ENCODE peak calls at places on chromosomes 16 and 17, in seven cellular contexts. X is neuronal stem cell, J is mesendoderm, U is H9, Q is H1, B is mesenchymal stem cell, K is trophoblast cell. D is an unnamed sample.
A peak's percentile ranks its signal among the peaks of the same experiment; 100 is the strongest.

GRCh38 chr16:29148867-29149272 is 164.0 kb downstream of the LAT start:
- DNase-seq in K (no peak), X (no peak), B (no peak), Q (no peak), J (no peak), U (no peak), D (no peak)

GRCh38 chr17:28327031-28327607 is 8.1 kb downstream of the TMEM97 start:
- DNase-seq in B (no peak), K (peak; percentile 62), J (no peak), U (peak; percentile 18), X (no peak), Q (no peak), D (peak; percentile 52)

GRCh38 chr17:35390663-35391062 is 17.2 kb upstream of the SLFN11 start:
- DNase-seq in J (no peak), Q (no peak), X (no peak), U (no peak), B (no peak), K (no peak), D (no peak)

GRCh38 chr17:62105861-62106260 is 40.8 kb upstream of the MED13 start:
- DNase-seq in K (no peak), B (no peak), J (no peak), X (no peak), Q (no peak), U (no peak), D (no peak)

GRCh38 chr17:1957037-1957436 is 68.1 kb downstream of the RTN4RL1 start:
- DNase-seq in J (no peak), U (no peak), K (no peak), Q (no peak), B (peak; percentile 38), X (no peak), D (peak; percentile 39)

GRCh38 chr16:85390511-85391174 is 222.5 kb upstream of the GSE1 start:
- DNase-seq in B (peak; percentile 95), Q (peak; percentile 42), X (no peak), J (no peak), K (peak; percentile 97), U (no peak), D (peak; percentile 95)

GRCh38 chr17:29176500-29177351 is 3.5 kb downstream of the MYO18A start:
- DNase-seq in B (peak; percentile 64), Q (peak; percentile 71), J (peak; percentile 77), U (peak; percentile 88), K (peak; percentile 89), X (peak; percentile 41), D (peak; percentile 43)

GRCh38 chr16:89013692-89014455 is 36.9 kb upstream of the CBFA2T3 start:
- DNase-seq in X (no peak), U (no peak), B (no peak), J (no peak), K (no peak), Q (no peak), D (no peak)

GRCh38 chr16:89317101-89317671 is 99.7 kb downstream of the ZNF778 start:
- DNase-seq in B (no peak), X (no peak), Q (no peak), J (no peak), K (no peak), U (no peak), D (no peak)

GRCh38 chr17:43940630-43941029 is 1.6 kb downstream of the PPY start:
- DNase-seq in K (peak; percentile 52), B (peak; percentile 60), Q (peak; percentile 83), J (peak; percentile 79), U (peak; percentile 86), X (peak; percentile 39), D (peak; percentile 35)

GRCh38 chr16:78705694-78706093 is 606.2 kb downstream of the WWOX start:
- DNase-seq in U (no peak), X (no peak), K (peak; percentile 70), Q (no peak), B (peak; percentile 48), J (peak; percentile 60), D (peak; percentile 2)

GRCh38 chr17:40374965-40375498 is 10.5 kb upstream of the GJD3 start:
- DNase-seq in J (no peak), U (no peak), B (no peak), X (no peak), K (no peak), Q (no peak), D (no peak)

GRCh38 chr17:32264823-32265191 is 825 bp upstream of the RHBDL3 start:
- DNase-seq in K (no peak), X (no peak), U (no peak), Q (peak; percentile 60), B (no peak), J (no peak), D (no peak)

GRCh38 chr17:45310380-45311324 is 6.2 kb downstream of the MAP3K14 start:
- DNase-seq in Q (no peak), J (no peak), B (no peak), K (no peak), U (no peak), X (no peak), D (no peak)

GRCh38 chr17:67528751-67529436 is 151.8 kb downstream of the PITPNC1 start:
- DNase-seq in X (peak; percentile 40), Q (peak; percentile 67), U (peak; percentile 88), K (peak; percentile 77), J (peak; percentile 86), B (peak; percentile 98), D (peak; percentile 93)

GRCh38 chr17:34393401-34393800 is 30.4 kb upstream of the CCL1 start:
- DNase-seq in X (no peak), J (no peak), K (no peak), B (no peak), Q (no peak), U (peak; percentile 14), D (no peak)

GRCh38 chr16:85496145-85496544 is 117.0 kb upstream of the GSE1 start:
- DNase-seq in Q (no peak), X (no peak), J (no peak), K (no peak), U (no peak), B (no peak), D (no peak)

GRCh38 chr16:57540906-57541753 is 1.3 kb upstream of the ADGRG5 start:
- DNase-seq in J (no peak), Q (peak; percentile 39), U (peak; percentile 18), K (no peak), X (no peak), B (no peak), D (no peak)

GRCh38 chr16:56995136-56995805 is 5.9 kb downstream of the NLRC5 start:
- DNase-seq in B (no peak), X (no peak), U (no peak), J (no peak), Q (no peak), K (no peak), D (no peak)

GRCh38 chr16:70402916-70403659 is 35.8 kb downstream of the ST3GAL2 start:
- DNase-seq in X (no peak), U (no peak), B (peak; percentile 43), J (no peak), Q (no peak), K (peak; percentile 40), D (peak; percentile 63)

GRCh38 chr17:28189667-28190066 is 129.3 kb upstream of the TMEM97 start:
- DNase-seq in J (no peak), X (no peak), B (no peak), U (no peak), Q (no peak), K (no peak), D (no peak)

GRCh38 chr16:86044881-86045600 is 146.1 kb downstream of the IRF8 start:
- DNase-seq in X (no peak), B (no peak), Q (no peak), U (no peak), K (no peak), J (no peak), D (no peak)

GRCh38 chr17:35536664-35537160 is 766 bp downstream of the SLFN12L start:
- DNase-seq in J (no peak), B (no peak), U (no peak), K (no peak), Q (no peak), X (no peak), D (no peak)

GRCh38 chr17:73969956-73970355 is 233.5 kb upstream of the RPL38 start:
- DNase-seq in Q (no peak), B (no peak), U (no peak), K (peak; percentile 72), X (no peak), J (no peak), D (no peak)

GRCh38 chr17:65228734-65229390 is 91.7 kb downstream of the RGS9 start:
- DNase-seq in B (peak; percentile 78), J (peak; percentile 66), K (no peak), X (no peak), Q (no peak), U (no peak), D (peak; percentile 22)

GRCh38 chr16:80717611-80718010 is 86.8 kb downstream of the CDYL2 start:
- DNase-seq in J (no peak), B (no peak), U (no peak), K (no peak), X (no peak), Q (no peak), D (no peak)

DNA sequence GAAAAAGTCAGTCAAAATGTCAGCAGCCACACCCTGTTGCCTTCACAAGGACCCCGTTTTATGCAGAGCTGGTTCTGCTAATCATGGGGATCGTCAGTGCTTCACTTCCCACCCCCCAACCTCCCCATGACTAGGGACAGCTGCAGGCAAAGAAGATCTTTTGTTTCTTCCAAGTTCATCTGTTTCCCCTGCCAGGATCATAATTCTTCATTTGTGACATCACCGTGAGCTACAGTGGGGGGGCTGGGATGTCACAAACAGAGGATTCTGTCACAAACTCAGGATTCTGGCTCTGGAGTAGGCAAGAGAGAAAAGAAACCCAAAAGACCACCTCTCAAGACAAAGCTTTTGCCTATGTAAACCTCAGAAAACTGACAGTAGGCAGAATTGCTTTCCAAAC is 24.7 kb downstream of the DNAJC7 start:
- DNase-seq in J (no peak), X (no peak), Q (no peak), K (no peak), U (no peak), B (no peak), D (no peak)
- H2BK5ac ChIP-seq in J (no peak overlapping the region), X (no peak overlapping the region), Q (no peak overlapping the region), K (no peak overlapping the region), U (no peak overlapping the region), B (no peak overlapping the region), D (no peak overlapping the region)

GRCh38 chr17:20103454-20104448 is 94.6 kb downstream of the SPECC1 start:
- DNase-seq in B (no peak), X (no peak), U (no peak), J (no peak), K (no peak), Q (no peak), D (no peak)

GRCh38 chr17:20109121-20109520 is 100.0 kb downstream of the SPECC1 start:
- DNase-seq in X (no peak), K (no peak), U (no peak), J (no peak), B (no peak), Q (no peak), D (no peak)

GRCh38 chr17:20111538-20111937 is 102.4 kb downstream of the SPECC1 start:
- DNase-seq in Q (no peak), K (no peak), X (no peak), U (no peak), J (no peak), B (no peak), D (no peak)

GRCh38 chr17:20105539-20106291 is 96.6 kb downstream of the SPECC1 start:
- DNase-seq in K (no peak), B (no peak), U (peak; percentile 69), X (no peak), Q (no peak), J (peak; percentile 40), D (no peak)
- H2BK5ac ChIP-seq in K (no peak overlapping the region), B (no peak overlapping the region), U (no peak overlapping the region), X (no peak overlapping the region), Q (no peak overlapping the region), J (no peak overlapping the region), D (no peak overlapping the region)

GRCh38 chr16:35450648-35451047 is 1991.2 kb downstream of the TP53TG3F start:
- DNase-seq in B (no peak), U (no peak), X (no peak), K (no peak), J (no peak), Q (no peak), D (no peak)
- H2BK5ac ChIP-seq in B (no peak overlapping the region), U (no peak overlapping the region), X (no peak overlapping the region), K (no peak overlapping the region), J (no peak overlapping the region), Q (no peak overlapping the region), D (no peak overlapping the region)

GRCh38 chr16:11796227-11797165 is 562 bp downstream of the ZC3H7A start:
- DNase-seq in J (peak; percentile 54), Q (peak; percentile 63), B (peak; percentile 69), U (peak; percentile 61), X (no peak), K (peak; percentile 61), D (peak; percentile 44)
- H2BK5ac ChIP-seq in J (no peak overlapping the region), Q (peak overlapping the region; percentile 24), B (peak overlapping the region; percentile 82), U (no peak overlapping the region), X (peak overlapping the region; percentile 91), K (peak overlapping the region; percentile 91), D (peak overlapping the region; percentile 82)